ENCODE peak calls at places on chromosomes 1 and 21, in five cellular contexts. R is neuronal stem cell, B is NCI-H510A, K is upper lobe of right lung, F is left kidney. Y is an unnamed sample.
A peak's percentile ranks its signal among the peaks of the same experiment; 100 is the strongest.

GRCh38 chr1:186574951-186575747 is 105.1 kb downstream of the PTGS2 start:
- DNase-seq in R (no peak), B (no peak), K (no peak), F (peak; percentile 31), Y (no peak)

GRCh38 chr1:228364706-228365213 is 41.9 kb downstream of the TRIM11 start:
- DNase-seq in R (no peak), B (no peak), K (peak; percentile 59), F (no peak), Y (no peak)

GRCh38 chr1:171103862-171104261 is 13.2 kb downstream of the FMO3 start:
- DNase-seq in R (no peak), B (no peak), K (no peak), F (no peak), Y (no peak)

GRCh38 chr1:3680488-3681230 is 28.3 kb downstream of the TP73 start:
- DNase-seq in R (no peak), B (no peak), K (no peak), F (no peak), Y (no peak)

GRCh38 chr1:235199441-235199840 is 38.4 kb upstream of the RBM34 start:
- DNase-seq in R (peak; percentile 39), B (no peak), K (no peak), F (peak; percentile 51), Y (no peak)

GRCh38 chr1:81802601-81803422 is 2.1 kb downstream of the ADGRL2 start:
- DNase-seq in R (peak; percentile 76), B (peak; percentile 50), K (peak; percentile 80), F (peak; percentile 90), Y (peak; percentile 79)

GRCh38 chr1:212290608-212291007 is 5.4 kb downstream of the PPP2R5A start:
- DNase-seq in R (no peak), B (no peak), K (no peak), F (no peak), Y (no peak)

GRCh38 chr1:225766967-225767413 is 10.6 kb upstream of the SRP9 start:
- DNase-seq in R (no peak), B (no peak), K (no peak), F (peak; percentile 74), Y (no peak)

GRCh38 chr1:191572479-191572878 is 585.8 kb upstream of the RGS18 start:
- DNase-seq in R (no peak), B (no peak), K (no peak), F (no peak), Y (no peak)

GRCh38 chr1:57254006-57254405 is 169.9 kb downstream of the DAB1 start:
- DNase-seq in R (no peak), B (no peak), K (no peak), F (no peak), Y (no peak)

GRCh38 chr1:239819075-239819474 is 272.6 kb upstream of the FMN2 start:
- DNase-seq in R (no peak), B (no peak), K (no peak), F (no peak), Y (no peak)

GRCh38 chr21:45264919-45265515 is 22.7 kb downstream of the POFUT2 start:
- DNase-seq in R (no peak), B (no peak), K (no peak), F (no peak), Y (peak; percentile 38)

GRCh38 chr1:116971481-116971880 is 30.1 kb upstream of the CD101 start:
- DNase-seq in R (no peak), B (no peak), K (no peak), F (no peak), Y (no peak)

GRCh38 chr1:29511436-29511835 is 275.1 kb downstream of the PTPRU start:
- DNase-seq in R (no peak), B (no peak), K (no peak), F (no peak), Y (peak; percentile 12)

GRCh38 chr1:50978144-50978851 is 8.3 kb downstream of the CDKN2C start:
- DNase-seq in R (no peak), B (peak; percentile 41), K (peak; percentile 81), F (peak; percentile 68), Y (peak; percentile 72)

GRCh38 chr1:50163674-50164073 is 55.0 kb downstream of the ELAVL4 start:
- DNase-seq in R (no peak), B (no peak), K (no peak), F (no peak), Y (no peak)

GRCh38 chr1:201013031-201013485 is 10.5 kb downstream of the KIF21B start:
- DNase-seq in R (no peak), B (no peak), K (peak; percentile 67), F (no peak), Y (no peak)

GRCh38 chr1:6569033-6569432 is 10.8 kb upstream of the ZBTB48 start:
- DNase-seq in R (no peak), B (no peak), K (no peak), F (no peak), Y (no peak)

GRCh38 chr21:44868707-44869106 is 4.8 kb downstream of the PTTG1IP start:
- DNase-seq in R (no peak), B (no peak), K (peak; percentile 8), F (no peak), Y (no peak)

GRCh38 chr1:15343729-15344128 is 66.0 kb upstream of the EFHD2 start:
- DNase-seq in R (no peak), B (peak; percentile 26), K (no peak), F (peak; percentile 89), Y (no peak)

GRCh38 chr1:43919906-43920305 is 13.7 kb upstream of the ARTN start:
- DNase-seq in R (no peak), B (no peak), K (no peak), F (no peak), Y (no peak)

GRCh38 chr1:73626326-73626725 is 571.6 kb downstream of the LRRIQ3 start:
- DNase-seq in R (no peak), B (no peak), K (no peak), F (no peak), Y (no peak)

GRCh38 chr1:62384276-62385005 is 52.4 kb upstream of the USP1 start:
- DNase-seq in R (no peak), B (peak; percentile 59), K (no peak), F (peak; percentile 70), Y (no peak)

GRCh38 chr1:205199090-205199930 is 12.2 kb downstream of the DSTYK start:
- DNase-seq in R (no peak), B (no peak), K (no peak), F (peak; percentile 28), Y (no peak)

Y was measured in ecto neural progenitor cell.